ENCODE peak calls at places on chromosomes 11 and 22, in five cellular contexts. X is kidney, P is GM23248, C is neuronal stem cell, L is mesendoderm. R is an unnamed sample.

GRCh38 chr11:65652511-65653228 is 10.0 kb downstream of the RELA start:
- DNase-seq in X (peak), P (peak), C (peak), L (peak), R (peak)

GRCh38 chr22:23079814-23080521 is 9.6 kb downstream of the GNAZ start:
- DNase-seq in X (no peak), P (no peak), C (no peak), L (no peak), R (no peak)

GRCh38 chr11:77823775-77824174 is 2.8 kb downstream of the AAMDC start:
- DNase-seq in X (no peak), P (peak), C (no peak), L (no peak), R (no peak)

GRCh38 chr11:110797453-110797852 is 85.2 kb upstream of the ARHGAP20 start:
- DNase-seq in X (no peak), P (peak), C (no peak), L (no peak), R (no peak)

GRCh38 chr11:70799386-70799785 is 401.1 kb downstream of the CTTN start:
- DNase-seq in X (no peak), P (peak), C (no peak), L (no peak), R (no peak)

GRCh38 chr11:83072689-83073242 is 1.1 kb upstream of the RAB30 start:
- DNase-seq in X (no peak), P (peak), C (no peak), L (peak), R (no peak)

GRCh38 chr22:29073618-29074275 is 912 bp downstream of the KREMEN1 start:
- DNase-seq in X (peak), P (peak), C (no peak), L (peak), R (no peak)

GRCh38 chr22:50688448-50688847 is 15.8 kb downstream of the SHANK3 start:
- DNase-seq in X (no peak), P (no peak), C (no peak), L (no peak), R (no peak)

GRCh38 chr11:112537846-112538330 is 277.2 kb upstream of the PLET1 start:
- DNase-seq in X (no peak), P (peak), C (no peak), L (no peak), R (no peak)

GRCh38 chr22:39598017-39598965 is 27.7 kb downstream of the CACNA1I start:
- DNase-seq in X (peak), P (peak), C (peak), L (peak), R (peak)

GRCh38 chr22:46078241-46079092 is 71.9 kb upstream of the PPARA start:
- DNase-seq in X (peak), P (peak), C (no peak), L (no peak), R (no peak)

GRCh38 chr11:18245396-18245795 is 3.1 kb downstream of the SAA2 start:
- DNase-seq in X (no peak), P (peak), C (no peak), L (no peak), R (no peak)

GRCh38 chr11:1828542-1828941 is 6.2 kb upstream of the SYT8 start:
- DNase-seq in X (peak), P (no peak), C (no peak), L (no peak), R (no peak)

GRCh38 chr11:40722179-40722795 is 737.2 kb downstream of the LRRC4C start:
- DNase-seq in X (no peak), P (no peak), C (peak), L (peak), R (peak)

GRCh38 chr11:4195909-4196308 is 101.3 kb downstream of the RRM1 start:
- DNase-seq in X (no peak), P (no peak), C (no peak), L (no peak), R (no peak)

GRCh38 chr11:126561327-126561893 is 205.9 kb downstream of the ST3GAL4 start:
- DNase-seq in X (no peak), P (peak), C (peak), L (peak), R (peak)

GRCh38 chr11:133149698-133150097 is 382.6 kb downstream of the OPCML start:
- DNase-seq in X (no peak), P (no peak), C (no peak), L (peak), R (no peak)

GRCh38 chr11:105609832-105610781 is at the start of gene GRIA4:
- DNase-seq in X (peak), P (peak), C (peak), L (peak), R (peak)

GRCh38 chr11:12106501-12106900 is 3.9 kb upstream of the MICAL2 start:
- DNase-seq in X (no peak), P (no peak), C (no peak), L (no peak), R (no peak)

GRCh38 chr22:48722661-48723060 is 1105.0 kb downstream of the BRD1 start:
- DNase-seq in X (peak), P (no peak), C (no peak), L (no peak), R (no peak)

GRCh38 chr22:47215851-47216250 is 453.4 kb downstream of the TBC1D22A start:
- DNase-seq in X (no peak), P (no peak), C (no peak), L (no peak), R (no peak)

GRCh38 chr11:70456921-70457532 is 58.7 kb downstream of the CTTN start:
- DNase-seq in X (no peak), P (peak), C (no peak), L (no peak), R (no peak)

GRCh38 chr11:115869780-115870431 is 365.7 kb upstream of the CADM1 start:
- DNase-seq in X (no peak), P (no peak), C (no peak), L (peak), R (peak)

GRCh38 chr11:57476223-57476882 is 16.0 kb downstream of the RTN4RL2 start:
- DNase-seq in X (peak), P (no peak), C (no peak), L (no peak), R (no peak)

GRCh38 chr11:120682866-120683265 is 171.3 kb downstream of the GRIK4 start:
- DNase-seq in X (no peak), P (peak), C (no peak), L (no peak), R (no peak)

GRCh38 chr11:44880511-44880910 is 70.2 kb downstream of the TP53I11 start:
- DNase-seq in X (no peak), P (no peak), C (no peak), L (no peak), R (no peak)

GRCh38 chr11:69831985-69832384 is 12.8 kb upstream of the FGF3 start:
- DNase-seq in X (no peak), P (no peak), C (no peak), L (peak), R (no peak)

GRCh38 chr22:44623771-44624510 is 78.1 kb upstream of the PRR5 start:
- DNase-seq in X (no peak), P (no peak), C (no peak), L (peak), R (no peak)

GRCh38 chr11:43278302-43278956 is 33.4 kb upstream of the API5 start:
- DNase-seq in X (no peak), P (peak), C (peak), L (peak), R (no peak)

GRCh38 chr11:14273885-14274284 is 85.1 kb downstream of the RRAS2 start:
- DNase-seq in X (no peak), P (no peak), C (no peak), L (no peak), R (no peak)

GRCh38 chr11:77211040-77211451 is 83.0 kb downstream of the MYO7A start:
- DNase-seq in X (peak), P (no peak), C (no peak), L (no peak), R (no peak)

GRCh38 chr11:73315288-73316020 is 7.4 kb downstream of the ARHGEF17 start:
- DNase-seq in X (no peak), P (peak), C (no peak), L (no peak), R (no peak)
- H3K9ac ChIP-seq in X (peak), P (peak), C (no peak), L (no peak), R (peak)

GRCh38 chr11:8638300-8638699 is 44.2 kb downstream of the TRIM66 start:
- DNase-seq in X (no peak), P (peak), C (no peak), L (no peak), R (no peak)

GRCh38 chr11:8641332-8641731 is 41.1 kb downstream of the TRIM66 start:
- DNase-seq in X (no peak), P (no peak), C (no peak), L (no peak), R (no peak)

GRCh38 chr11:8639655-8640054 is 42.8 kb downstream of the TRIM66 start:
- DNase-seq in X (no peak), P (no peak), C (no peak), L (no peak), R (no peak)

GRCh38 chr11:8642226-8642625 is 40.2 kb downstream of the TRIM66 start:
- DNase-seq in X (no peak), P (no peak), C (no peak), L (no peak), R (no peak)

DNA sequence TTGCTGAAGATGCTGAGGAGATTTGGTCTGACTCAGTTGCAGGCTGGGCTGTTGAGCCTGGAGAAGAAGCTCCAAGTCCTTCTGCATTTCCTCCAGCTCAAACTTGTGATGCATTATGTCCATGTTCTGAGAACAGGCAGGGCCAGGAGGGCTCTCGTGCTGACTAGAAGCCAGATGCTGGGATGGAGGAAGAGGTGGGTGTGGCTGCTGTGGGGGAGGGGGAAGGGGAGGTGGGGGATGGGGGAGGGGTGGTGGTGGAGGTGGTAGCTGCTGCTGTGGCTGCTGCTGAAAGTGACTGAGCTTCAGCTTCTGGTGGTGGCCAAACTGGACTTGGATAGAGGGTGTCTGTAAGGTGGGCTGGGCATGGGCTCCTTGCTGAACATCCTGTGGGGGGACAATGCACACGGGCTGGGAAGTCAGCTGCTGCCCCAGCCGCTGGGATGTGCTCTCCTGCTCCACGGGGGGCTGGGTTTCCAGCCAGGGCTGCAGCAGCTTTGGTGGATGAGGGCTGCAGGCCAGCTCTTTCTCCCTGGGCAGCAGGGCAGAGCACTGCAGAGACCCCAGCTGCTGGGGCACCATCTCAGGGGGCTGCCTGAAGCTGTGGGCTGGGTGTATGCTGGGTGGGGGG is 42.0 kb downstream of the TRIM66 start:
- DNase-seq in X (no peak), P (no peak), C (no peak), L (peak), R (no peak)
- H3K9ac ChIP-seq in X (no peak), P (no peak), C (peak), L (no peak), R (no peak)

GRCh38 chr11:3146612-3147256 is 18.4 kb downstream of the OSBPL5 start:
- DNase-seq in X (no peak), P (peak), C (no peak), L (no peak), R (no peak)
- H3K9ac ChIP-seq in X (no peak), P (peak), C (peak), L (no peak), R (peak)

DNA sequence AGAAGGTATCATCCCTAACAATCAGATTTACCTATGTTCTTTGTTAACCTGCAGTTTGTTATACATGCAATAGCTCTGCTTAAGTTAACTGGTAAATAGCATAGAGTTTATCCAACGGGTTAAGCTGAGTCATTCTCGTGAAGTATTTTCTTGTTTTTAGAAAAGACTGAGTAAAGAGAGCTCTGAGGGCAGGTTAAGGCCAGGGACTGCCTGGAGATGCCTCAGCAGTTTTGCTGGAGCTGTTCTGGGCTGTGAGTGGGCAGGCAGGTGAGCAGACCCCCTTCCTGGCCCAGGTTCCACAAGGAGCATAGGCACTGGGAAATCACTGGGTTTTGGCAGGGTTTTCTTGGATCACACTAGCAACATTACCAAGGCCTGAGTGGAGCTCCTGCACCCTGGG is 27.0 kb downstream of the IRAG1 start:
- DNase-seq in X (no peak), P (peak), C (no peak), L (no peak), R (no peak)
- H3K9ac ChIP-seq in X (no peak), P (peak), C (no peak), L (no peak), R (no peak)

GRCh38 chr11:73528420-73528819 is 69.5 kb downstream of the FAM168A start:
- DNase-seq in X (no peak), P (peak), C (no peak), L (no peak), R (no peak)
- H3K9ac ChIP-seq in X (peak), P (peak), C (no peak), L (no peak), R (no peak)

GRCh38 chr11:93085097-93085496 is 112.7 kb downstream of the SLC36A4 start:
- DNase-seq in X (no peak), P (peak), C (no peak), L (no peak), R (no peak)

DNA sequence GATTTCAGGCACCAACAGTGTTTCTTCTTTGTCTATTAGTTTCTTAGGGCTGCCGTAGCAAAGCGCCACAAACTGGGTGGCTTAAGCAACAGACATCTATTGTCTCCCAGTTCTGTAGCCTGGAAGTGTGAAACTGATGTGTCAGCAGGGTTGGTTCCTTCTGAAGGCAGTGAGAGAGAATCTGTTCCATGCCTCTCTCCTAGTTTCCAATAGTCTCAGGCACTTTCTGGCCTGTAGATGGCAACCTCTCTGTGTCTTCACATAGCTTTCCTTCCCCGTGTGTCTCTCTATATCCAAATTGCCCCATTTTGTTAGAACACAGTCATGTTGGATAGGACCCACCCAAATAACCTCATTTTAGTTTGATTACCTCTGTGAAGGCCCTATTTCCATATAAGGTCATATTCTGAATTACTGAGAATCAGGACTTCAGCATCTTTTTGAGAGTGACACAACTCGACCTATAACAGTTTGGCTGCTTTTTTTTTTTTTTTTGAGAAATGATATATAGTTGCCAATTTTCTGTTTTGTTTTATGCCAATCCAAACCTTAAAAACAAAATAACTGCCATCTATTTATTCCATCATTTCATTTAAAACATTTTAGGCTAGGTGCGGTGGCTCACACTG is 108.2 kb downstream of the SLC36A4 start:
- DNase-seq in X (no peak), P (peak), C (no peak), L (peak), R (no peak)
- H3K9ac ChIP-seq in X (no peak), P (no peak), C (no peak), L (no peak), R (peak)

DNA sequence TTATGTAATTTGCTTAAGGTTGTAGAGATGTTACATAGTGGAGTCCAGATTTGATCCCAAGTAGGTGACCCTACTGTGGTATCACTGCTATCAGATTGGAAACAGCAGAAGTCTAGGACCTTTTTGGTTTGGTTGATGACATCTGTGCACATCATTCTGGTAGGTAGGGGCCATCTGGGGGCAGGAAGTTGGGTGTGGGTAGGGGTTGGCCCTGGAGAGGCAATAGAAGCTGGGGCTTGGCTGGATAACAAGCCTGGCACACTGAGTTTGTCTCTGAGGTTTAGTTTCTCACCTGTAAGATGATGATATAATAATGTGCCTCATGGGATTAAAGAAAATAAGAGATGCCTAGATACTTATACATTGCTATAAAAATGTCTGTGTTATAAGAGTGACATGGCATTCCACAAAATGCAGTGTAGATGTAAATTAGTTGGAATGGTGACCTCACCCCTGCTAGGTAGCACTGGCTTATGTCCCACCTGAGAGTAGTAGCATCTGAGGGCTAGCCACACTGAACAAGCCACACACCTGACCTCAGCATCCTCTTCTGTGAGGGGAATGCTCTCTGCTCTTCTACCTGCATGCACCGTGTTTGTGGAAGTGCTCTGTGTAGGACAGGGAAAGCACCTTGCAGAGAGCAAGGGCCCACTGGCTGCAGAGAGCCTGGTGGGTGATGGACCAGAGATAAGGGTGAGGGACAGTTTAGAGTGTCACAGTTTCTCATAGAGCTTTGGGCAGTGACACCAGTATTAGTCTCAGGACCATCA is 36.9 kb downstream of the PTPRJ start:
- DNase-seq in X (no peak), P (no peak), C (no peak), L (no peak), R (no peak)
- H3K9ac ChIP-seq in X (peak), P (no peak), C (no peak), L (no peak), R (peak)